ENCODE peak calls at places on chromosomes 1 and 21, in four cellular contexts. W is transverse colon, B is body of pancreas, X is A549. Z is an unnamed sample.

GRCh38 chr1:94738371-94738770 is 81.8 kb upstream of the SLC44A3 start:
- DNase-seq in W (no peak), B (no peak), X (no peak), Z (no peak)

GRCh38 chr1:156838972-156839371 is 19.9 kb downstream of the INSRR start:
- DNase-seq in W (no peak), B (peak; percentile 20), X (peak; percentile 72), Z (no peak)

GRCh38 chr1:56491441-56491840 is 87.9 kb downstream of the PLPP3 start:
- DNase-seq in W (no peak), B (peak; percentile 43), X (no peak), Z (no peak)

GRCh38 chr1:17755120-17755519 is at the start of gene ACTL8:
- DNase-seq in W (no peak), B (no peak), X (no peak), Z (no peak)

GRCh38 chr1:59512702-59513101 is 215.8 kb downstream of the FGGY start:
- DNase-seq in W (no peak), B (no peak), X (no peak), Z (no peak)

GRCh38 chr21:24955275-24955961 is 651.9 kb downstream of the MRPL39 start:
- DNase-seq in W (peak; percentile 33), B (no peak), X (no peak), Z (no peak)

GRCh38 chr1:230570724-230571390 is 71.4 kb upstream of the COG2 start:
- DNase-seq in W (peak; percentile 52), B (peak; percentile 22), X (no peak), Z (no peak)

GRCh38 chr1:229378586-229379442 is 36.0 kb upstream of the CCSAP start:
- DNase-seq in W (no peak), B (no peak), X (no peak), Z (no peak)

GRCh38 chr1:15168479-15168878 is 14.9 kb downstream of the TMEM51 start:
- DNase-seq in W (no peak), B (peak; percentile 66), X (no peak), Z (no peak)

GRCh38 chr1:43705982-43706597 is 1.2 kb upstream of the ST3GAL3 start:
- DNase-seq in W (no peak), B (no peak), X (no peak), Z (no peak)
- TF ChIP-seq POLR2A in W (no peak), B (no peak), X (no peak), Z (no peak)

GRCh38 chr1:10515627-10516026 is 40.9 kb downstream of the PEX14 start:
- DNase-seq in W (no peak), B (no peak), X (no peak), Z (no peak)
- H3K4me1 ChIP-seq in W (peaks cover 10% of the 10 kb centered on the region), B (peaks cover 28% of the 10 kb centered on the region), X (peaks cover 22% of the 10 kb centered on the region), Z (peaks cover 65% of the 10 kb centered on the region)

GRCh38 chr1:228084325-228084724 is 1.8 kb downstream of the ARF1 start:
- DNase-seq in W (no peak), B (peak; percentile 56), X (no peak), Z (no peak)
- TF ChIP-seq POLR2A in W (no peak), B (no peak), X (no peak), Z (peak; percentile 54)

GRCh38 chr1:28195780-28196179 is 19.3 kb upstream of the PTAFR start:
- DNase-seq in W (no peak), B (no peak), X (no peak), Z (no peak)
- H3K4me1 ChIP-seq in W (peaks cover 3% of the 10 kb centered on the region), B (no peaks in the 10 kb centered on the region), X (peaks cover 11% of the 10 kb centered on the region), Z (peaks cover 35% of the 10 kb centered on the region)

GRCh38 chr1:54886724-54887664 is at the start of gene DHCR24:
- DNase-seq in W (peak; percentile 85), B (peak; percentile 82), X (peak; percentile 94), Z (peak; percentile 84)
- TF ChIP-seq POLR2A in W (peak; percentile 71), B (peak; percentile 58), X (peak; percentile 81), Z (no peak)

DNA sequence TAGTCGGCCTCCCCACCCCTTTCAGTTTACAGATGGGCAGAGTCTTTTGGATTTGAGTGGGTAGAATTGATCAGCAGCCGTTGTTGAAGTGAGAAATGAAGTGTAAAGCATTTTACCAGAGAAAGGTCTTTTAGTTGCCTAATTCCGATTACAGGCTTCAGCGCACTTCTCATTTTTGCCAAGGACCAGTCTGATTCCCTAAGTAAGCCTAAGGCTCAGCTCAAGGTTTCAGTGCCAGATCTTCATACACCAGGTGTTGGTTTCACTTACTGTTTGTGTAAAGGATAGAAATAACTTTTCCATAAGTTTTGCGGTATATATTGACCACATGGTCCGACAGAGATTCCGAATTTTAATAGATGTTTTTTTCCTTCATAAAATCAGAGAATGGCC is 83.9 kb upstream of the BMP8A start:
- DNase-seq in W (no peak), B (peak; percentile 27), X (no peak), Z (no peak)
- H3K4me1 ChIP-seq in W (peaks cover 22% of the 10 kb centered on the region), B (peaks cover 70% of the 10 kb centered on the region), X (peaks cover 60% of the 10 kb centered on the region), Z (peaks cover 71% of the 10 kb centered on the region)

GRCh38 chr1:154982897-154983648 is at the start of gene FLAD1:
- DNase-seq in W (peak; percentile 97), B (peak; percentile 100), X (peak; percentile 100), Z (peak; percentile 96)
- TF ChIP-seq POLR2A in W (peak; percentile 69), B (peak; percentile 55), X (peak; percentile 41), Z (no peak)

GRCh38 chr1:159922499-159923202 is 2.7 kb downstream of the TAGLN2 start:
- DNase-seq in W (peak; percentile 66), B (peak; percentile 48), X (no peak), Z (no peak)

GRCh38 chr1:159920651-159921050 is 4.7 kb downstream of the TAGLN2 start:
- DNase-seq in W (no peak), B (no peak), X (no peak), Z (no peak)

GRCh38 chr1:159921700-159922498 is 3.4 kb downstream of the TAGLN2 start:
- DNase-seq in W (peak; percentile 41), B (no peak), X (no peak), Z (no peak)

GRCh38 chr1:159920202-159920601 is 5.1 kb downstream of the TAGLN2 start:
- DNase-seq in W (no peak), B (no peak), X (no peak), Z (peak; percentile 64)

DNA sequence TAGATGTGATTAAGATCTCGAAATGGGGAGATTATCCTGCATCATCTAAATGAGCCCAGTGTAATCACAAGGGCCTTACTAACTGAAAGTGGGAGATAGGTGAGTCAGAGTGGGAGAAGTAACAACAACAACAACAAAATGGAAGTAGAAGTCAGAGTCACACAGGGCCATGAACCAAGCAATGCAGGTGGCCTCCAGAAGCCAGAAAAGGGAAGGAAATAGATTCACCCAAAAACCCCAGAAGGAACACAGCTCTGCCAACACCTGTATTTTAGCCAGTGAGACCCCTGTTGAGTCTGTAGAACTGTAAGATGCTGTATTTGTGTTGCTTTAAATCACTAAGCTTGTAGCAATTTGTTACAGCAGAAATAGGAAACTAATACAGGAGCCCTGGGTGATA is 4.1 kb downstream of the TAGLN2 start:
- DNase-seq in W (no peak), B (no peak), X (no peak), Z (no peak)
- H3K4me1 ChIP-seq in W (peaks cover 20% of the 10 kb centered on the region), B (peaks cover 68% of the 10 kb centered on the region), X (peaks cover 75% of the 10 kb centered on the region), Z (peaks cover 82% of the 10 kb centered on the region)

GRCh38 chr1:209662879-209663327 is 10.7 kb upstream of the LAMB3 start:
- DNase-seq in W (no peak), B (no peak), X (no peak), Z (no peak)
- TF ChIP-seq POLR2A in W (no peak), B (no peak), X (no peak), Z (no peak)

Z was measured in suprapubic skin.